ENCODE peak calls at places on chromosomes 5 and 9, in four cellular contexts. S is HepG2, U is GM12878, Q is K562. Y is an unnamed sample.

GRCh38 chr9:68933434-68934318 is 80.2 kb downstream of the PRKACG start:
- DNase-seq in U (peak), S (no peak), Q (no peak), Y (no peak)

GRCh38 chr5:78905084-78905938 is 79.8 kb downstream of the ARSB start:
- DNase-seq in S (no peak), Q (no peak), U (peak), Y (no peak)

GRCh38 chr5:158634713-158635112 is 465.0 kb downstream of the EBF1 start:
- DNase-seq in Q (no peak), S (no peak), U (no peak), Y (no peak)

GRCh38 chr5:109981979-109982378 is 292.3 kb downstream of the MAN2A1 start:
- DNase-seq in Q (no peak), U (no peak), S (no peak), Y (no peak)

GRCh38 chr5:127648997-127649550 is at the start of gene CTXN3:
- DNase-seq in S (no peak), U (no peak), Q (no peak), Y (no peak)

GRCh38 chr5:168313596-168314204 is 22.3 kb downstream of the WWC1 start:
- DNase-seq in U (no peak), S (no peak), Q (no peak), Y (no peak)

GRCh38 chr9:114958021-114958846 is 27.8 kb upstream of the TNFSF8 start:
- DNase-seq in U (no peak), S (no peak), Q (no peak), Y (no peak)

GRCh38 chr5:134175874-134176522 is 752 bp downstream of the SKP1 start:
- DNase-seq in Q (no peak), S (no peak), U (no peak), Y (no peak)

GRCh38 chr9:109319072-109319630 is 1.7 kb downstream of the EPB41L4B start:
- DNase-seq in Q (no peak), U (no peak), S (no peak), Y (no peak)

GRCh38 chr5:43225649-43226245 is 33.7 kb downstream of the NIM1K start:
- DNase-seq in S (no peak), Q (no peak), U (no peak), Y (no peak)

GRCh38 chr9:91678807-91679206 is 255.2 kb upstream of the NFIL3 start:
- DNase-seq in S (no peak), U (no peak), Q (no peak), Y (no peak)
- TF ChIP-seq CBX5 in S (no peak), U (no peak), Q (no peak), Y (no peak)

GRCh38 chr9:123982535-123982934 is 29.0 kb upstream of the LHX2 start:
- DNase-seq in S (no peak), U (no peak), Q (no peak), Y (no peak)
- TF ChIP-seq CBX5 in S (no peak), U (no peak), Q (no peak), Y (no peak)

GRCh38 chr9:111110805-111111204 is 72.5 kb upstream of the LPAR1 start:
- DNase-seq in S (no peak), U (no peak), Q (no peak), Y (no peak)

GRCh38 chr9:111107141-111107540 is 68.9 kb upstream of the LPAR1 start:
- DNase-seq in U (no peak), S (no peak), Q (no peak), Y (no peak)

GRCh38 chr9:111106202-111106601 is 67.9 kb upstream of the LPAR1 start:
- DNase-seq in S (no peak), U (no peak), Q (no peak), Y (no peak)

GRCh38 chr9:111113712-111114111 is 75.4 kb upstream of the LPAR1 start:
- DNase-seq in Q (no peak), S (no peak), U (no peak), Y (no peak)

GRCh38 chr9:111108946-111109345 is 70.7 kb upstream of the LPAR1 start:
- DNase-seq in Q (no peak), U (no peak), S (no peak), Y (no peak)
- TF ChIP-seq CBX5 in Q (no peak), U (no peak), S (no peak), Y (no peak)

GRCh38 chr5:146130440-146131045 is 25.2 kb upstream of the PLAC8L1 start:
- DNase-seq in U (no peak), S (peak), Q (no peak), Y (no peak)
- TF ChIP-seq CBX5 in U (no peak), S (no peak), Q (no peak), Y (no peak)

GRCh38 chr5:36162810-36163486 is 11.0 kb downstream of the SKP2 start:
- DNase-seq in U (no peak), S (no peak), Q (no peak), Y (no peak)
- TF ChIP-seq CBX5 in U (no peak), S (no peak), Q (no peak), Y (no peak)

GRCh38 chr5:180804129-180804601 is 1.6 kb upstream of the MGAT1 start:
- DNase-seq in Q (no peak), S (no peak), U (no peak), Y (no peak)
- TF ChIP-seq CBX5 in Q (no peak), S (no peak), U (no peak), Y (no peak)

GRCh38 chr5:27748847-27749246 is 710.5 kb upstream of the CDH9 start:
- DNase-seq in Q (no peak), S (no peak), U (no peak), Y (no peak)
- TF ChIP-seq CBX5 in Q (no peak), S (no peak), U (no peak), Y (no peak)

DNA sequence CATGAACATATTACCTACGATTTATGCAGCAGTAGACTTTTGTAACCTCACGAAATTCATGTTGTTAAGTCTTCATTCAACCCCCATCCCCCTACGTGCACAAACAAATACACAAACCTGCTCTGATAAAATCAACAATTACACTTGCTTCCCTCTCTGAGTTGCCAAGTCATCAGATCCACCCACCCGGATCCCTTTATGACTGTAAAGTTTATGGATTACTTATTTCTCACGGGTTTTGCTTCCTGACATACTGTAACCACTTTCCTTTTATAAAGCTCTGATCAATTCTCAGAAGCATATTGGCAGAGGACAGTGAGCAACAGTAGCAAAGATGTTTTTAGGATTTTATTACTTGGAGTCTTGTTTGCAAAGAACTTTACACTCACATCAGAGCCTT is 70.5 kb downstream of the MLLT3 start:
- DNase-seq in S (no peak), Q (no peak), U (peak), Y (no peak)
- TF ChIP-seq CBX5 in S (no peak), Q (no peak), U (no peak), Y (no peak)

Y was measured in H1.